ENCODE peak calls at places on chromosomes 11 and 22, in five cellular contexts. One of them, this sample, is unnamed.

GRCh38 chr22:30038219-30038618 is 42.0 kb upstream of the HORMAD2 start:
- DNase-seq in DND-41: no peak
- DNase-seq in GM12864: no peak
- DNase-seq in tibial artery: no peak
- DNase-seq in cardiac muscle cell: peak
- DNase-seq in this sample: no peak

GRCh38 chr11:48064306-48064705 is 83.9 kb downstream of the PTPRJ start:
- DNase-seq in cardiac muscle cell: peak
- DNase-seq in GM12864: no peak
- DNase-seq in DND-41: no peak
- DNase-seq in tibial artery: no peak
- DNase-seq in this sample: no peak

GRCh38 chr11:134050541-134051383 is 18.1 kb upstream of the JAM3 start:
- DNase-seq in GM12864: no peak
- DNase-seq in cardiac muscle cell: peak
- DNase-seq in tibial artery: peak
- DNase-seq in DND-41: peak
- DNase-seq in this sample: peak

GRCh38 chr11:132439711-132440300 is 1069.4 kb downstream of the NTM start:
- DNase-seq in DND-41: no peak
- DNase-seq in GM12864: no peak
- DNase-seq in cardiac muscle cell: no peak
- DNase-seq in tibial artery: no peak
- DNase-seq in this sample: no peak

GRCh38 chr11:47004595-47005033 is 68.1 kb downstream of the CSTPP1 start:
- DNase-seq in GM12864: no peak
- DNase-seq in DND-41: peak
- DNase-seq in cardiac muscle cell: peak
- DNase-seq in tibial artery: peak
- DNase-seq in this sample: no peak

GRCh38 chr11:114033572-114033971 is 25.9 kb upstream of the ZBTB16 start:
- DNase-seq in DND-41: no peak
- DNase-seq in cardiac muscle cell: no peak
- DNase-seq in GM12864: no peak
- DNase-seq in tibial artery: no peak
- DNase-seq in this sample: no peak

GRCh38 chr22:36585841-36586240 is 56.9 kb upstream of the EIF3D start:
- DNase-seq in DND-41: no peak
- DNase-seq in GM12864: no peak
- DNase-seq in tibial artery: no peak
- DNase-seq in cardiac muscle cell: no peak
- DNase-seq in this sample: no peak

GRCh38 chr11:86101941-86102407 is 33.1 kb upstream of the PICALM start:
- DNase-seq in cardiac muscle cell: no peak
- DNase-seq in tibial artery: no peak
- DNase-seq in GM12864: no peak
- DNase-seq in DND-41: no peak
- DNase-seq in this sample: no peak

GRCh38 chr22:44933829-44934735 is 75.7 kb downstream of the PHF21B start:
- DNase-seq in tibial artery: no peak
- DNase-seq in GM12864: no peak
- DNase-seq in cardiac muscle cell: no peak
- DNase-seq in DND-41: no peak
- DNase-seq in this sample: no peak

GRCh38 chr11:104916442-104916841 is 18.2 kb upstream of the CASP12 start:
- DNase-seq in DND-41: no peak
- DNase-seq in cardiac muscle cell: no peak
- DNase-seq in tibial artery: no peak
- DNase-seq in GM12864: no peak
- DNase-seq in this sample: no peak

GRCh38 chr11:116822575-116822974 is 529 bp downstream of the APOA4 start:
- DNase-seq in DND-41: no peak
- DNase-seq in GM12864: no peak
- DNase-seq in cardiac muscle cell: no peak
- DNase-seq in tibial artery: no peak
- DNase-seq in this sample: no peak

GRCh38 chr11:67374571-67375276 is 1.3 kb upstream of the CLCF1 start:
- DNase-seq in cardiac muscle cell: no peak
- DNase-seq in GM12864: no peak
- DNase-seq in tibial artery: no peak
- DNase-seq in DND-41: no peak
- DNase-seq in this sample: no peak

GRCh38 chr11:1455032-1455762 is 31.4 kb downstream of the MOB2 start:
- DNase-seq in DND-41: no peak
- DNase-seq in cardiac muscle cell: no peak
- DNase-seq in tibial artery: no peak
- DNase-seq in GM12864: no peak
- DNase-seq in this sample: no peak

GRCh38 chr11:23569134-23569533 is 708.9 kb upstream of the CCDC179 start:
- DNase-seq in DND-41: no peak
- DNase-seq in GM12864: no peak
- DNase-seq in tibial artery: no peak
- DNase-seq in cardiac muscle cell: no peak
- DNase-seq in this sample: no peak

GRCh38 chr22:45878901-45879551 is 97.9 kb downstream of the WNT7B start:
- DNase-seq in DND-41: no peak
- DNase-seq in cardiac muscle cell: no peak
- DNase-seq in GM12864: no peak
- DNase-seq in tibial artery: no peak
- DNase-seq in this sample: no peak

GRCh38 chr11:129804012-129804411 is 11.6 kb upstream of the TMEM45B start:
- DNase-seq in GM12864: no peak
- DNase-seq in tibial artery: no peak
- DNase-seq in cardiac muscle cell: no peak
- DNase-seq in DND-41: no peak
- DNase-seq in this sample: no peak

GRCh38 chr11:32297629-32298028 is 137.7 kb downstream of the WT1 start:
- DNase-seq in DND-41: no peak
- DNase-seq in cardiac muscle cell: peak
- DNase-seq in tibial artery: no peak
- DNase-seq in GM12864: no peak
- DNase-seq in this sample: no peak

GRCh38 chr11:114147389-114148382 is 88.2 kb downstream of the ZBTB16 start:
- DNase-seq in tibial artery: no peak
- DNase-seq in cardiac muscle cell: peak
- DNase-seq in DND-41: no peak
- DNase-seq in GM12864: no peak
- DNase-seq in this sample: no peak

GRCh38 chr11:70925238-70925637 is 327.1 kb downstream of the SHANK2 start:
- DNase-seq in cardiac muscle cell: no peak
- DNase-seq in DND-41: no peak
- DNase-seq in GM12864: no peak
- DNase-seq in tibial artery: no peak
- DNase-seq in this sample: no peak

GRCh38 chr11:34140149-34140548 is 34.7 kb downstream of the NAT10 start:
- DNase-seq in tibial artery: peak
- DNase-seq in cardiac muscle cell: no peak
- DNase-seq in GM12864: no peak
- DNase-seq in DND-41: no peak
- DNase-seq in this sample: no peak

GRCh38 chr11:111450480-111451320 is 61.5 kb downstream of the BTG4 start:
- DNase-seq in GM12864: peak
- DNase-seq in tibial artery: no peak
- DNase-seq in DND-41: no peak
- DNase-seq in cardiac muscle cell: no peak
- DNase-seq in this sample: no peak

GRCh38 chr11:95888439-95888838 is 35.5 kb downstream of the MTMR2 start:
- DNase-seq in tibial artery: no peak
- DNase-seq in cardiac muscle cell: no peak
- DNase-seq in DND-41: no peak
- DNase-seq in GM12864: no peak
- DNase-seq in this sample: no peak
- TF ChIP-seq CTCF in tibial artery: no peak
- TF ChIP-seq CTCF in cardiac muscle cell: no peak
- TF ChIP-seq CTCF in DND-41: no peak
- TF ChIP-seq CTCF in GM12864: no peak
- TF ChIP-seq CTCF in this sample: no peak

GRCh38 chr11:62242021-62242420 is at the start of gene SCGB1D2:
- DNase-seq in DND-41: no peak
- DNase-seq in GM12864: no peak
- DNase-seq in tibial artery: no peak
- DNase-seq in cardiac muscle cell: no peak
- DNase-seq in this sample: no peak

GRCh38 chr11:62241095-62241494 is 944 bp upstream of the SCGB1D2 start:
- DNase-seq in DND-41: no peak
- DNase-seq in tibial artery: no peak
- DNase-seq in GM12864: no peak
- DNase-seq in cardiac muscle cell: no peak
- DNase-seq in this sample: no peak

DNA sequence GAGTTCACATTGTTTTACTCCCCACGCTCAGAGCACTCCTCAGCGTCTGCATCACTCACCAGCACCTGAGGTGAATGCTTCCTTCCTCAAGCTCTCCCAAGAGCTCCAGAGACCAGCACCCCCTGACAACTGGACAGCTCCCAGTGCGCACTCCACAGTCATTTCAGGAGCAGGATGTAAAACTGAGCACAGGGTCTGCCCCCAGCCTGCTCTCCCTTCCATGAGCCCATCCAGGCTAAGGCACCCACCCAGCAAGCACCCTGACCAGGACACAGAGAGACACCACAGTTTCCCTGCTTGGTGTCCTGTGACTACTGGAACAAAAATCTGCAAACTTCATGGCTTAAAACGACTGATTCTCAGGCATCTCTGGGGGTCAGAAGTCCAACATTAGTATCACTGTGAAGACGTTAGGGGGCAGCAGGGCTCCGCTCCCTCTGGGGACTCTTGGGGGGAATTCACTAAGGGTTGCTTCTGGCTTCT is 3.3 kb downstream of the SCGB1D2 start:
- DNase-seq in DND-41: peak
- DNase-seq in tibial artery: no peak
- DNase-seq in cardiac muscle cell: peak
- DNase-seq in GM12864: no peak
- DNase-seq in this sample: peak
- TF ChIP-seq CTCF in DND-41: no peak
- TF ChIP-seq CTCF in tibial artery: no peak
- TF ChIP-seq CTCF in cardiac muscle cell: peak
- TF ChIP-seq CTCF in GM12864: peak
- TF ChIP-seq CTCF in this sample: no peak

GRCh38 chr11:72821920-72822799 is 7.9 kb downstream of the ATG16L2 start:
- DNase-seq in DND-41: no peak
- DNase-seq in tibial artery: peak
- DNase-seq in cardiac muscle cell: peak
- DNase-seq in GM12864: peak
- DNase-seq in this sample: peak
- TF ChIP-seq CTCF in DND-41: peak
- TF ChIP-seq CTCF in tibial artery: peak
- TF ChIP-seq CTCF in cardiac muscle cell: peak
- TF ChIP-seq CTCF in GM12864: peak
- TF ChIP-seq CTCF in this sample: no peak

GRCh38 chr11:43760902-43761301 is 80.4 kb downstream of the HSD17B12 start:
- DNase-seq in cardiac muscle cell: no peak
- DNase-seq in tibial artery: no peak
- DNase-seq in DND-41: no peak
- DNase-seq in GM12864: no peak
- DNase-seq in this sample: no peak
- TF ChIP-seq CTCF in cardiac muscle cell: no peak
- TF ChIP-seq CTCF in tibial artery: no peak
- TF ChIP-seq CTCF in DND-41: no peak
- TF ChIP-seq CTCF in GM12864: no peak
- TF ChIP-seq CTCF in this sample: no peak

GRCh38 chr22:27682438-27682837 is 119.1 kb downstream of the MN1 start:
- DNase-seq in GM12864: no peak
- DNase-seq in tibial artery: no peak
- DNase-seq in cardiac muscle cell: no peak
- DNase-seq in DND-41: no peak
- DNase-seq in this sample: no peak
- TF ChIP-seq CTCF in GM12864: peak
- TF ChIP-seq CTCF in tibial artery: no peak
- TF ChIP-seq CTCF in cardiac muscle cell: peak
- TF ChIP-seq CTCF in DND-41: peak
- TF ChIP-seq CTCF in this sample: no peak

GRCh38 chr22:49517211-49517610 is 310.5 kb downstream of the BRD1 start:
- DNase-seq in GM12864: no peak
- DNase-seq in DND-41: no peak
- DNase-seq in cardiac muscle cell: no peak
- DNase-seq in tibial artery: no peak
- DNase-seq in this sample: no peak

GRCh38 chr22:49514656-49515055 is 313.0 kb downstream of the BRD1 start:
- DNase-seq in DND-41: no peak
- DNase-seq in GM12864: no peak
- DNase-seq in tibial artery: no peak
- DNase-seq in cardiac muscle cell: no peak
- DNase-seq in this sample: no peak

GRCh38 chr22:49513358-49513851 is 314.3 kb downstream of the BRD1 start:
- DNase-seq in DND-41: no peak
- DNase-seq in cardiac muscle cell: no peak
- DNase-seq in tibial artery: no peak
- DNase-seq in GM12864: no peak
- DNase-seq in this sample: no peak

GRCh38 chr22:49514211-49514610 is 313.5 kb downstream of the BRD1 start:
- DNase-seq in cardiac muscle cell: no peak
- DNase-seq in GM12864: no peak
- DNase-seq in tibial artery: peak
- DNase-seq in DND-41: no peak
- DNase-seq in this sample: no peak

DNA sequence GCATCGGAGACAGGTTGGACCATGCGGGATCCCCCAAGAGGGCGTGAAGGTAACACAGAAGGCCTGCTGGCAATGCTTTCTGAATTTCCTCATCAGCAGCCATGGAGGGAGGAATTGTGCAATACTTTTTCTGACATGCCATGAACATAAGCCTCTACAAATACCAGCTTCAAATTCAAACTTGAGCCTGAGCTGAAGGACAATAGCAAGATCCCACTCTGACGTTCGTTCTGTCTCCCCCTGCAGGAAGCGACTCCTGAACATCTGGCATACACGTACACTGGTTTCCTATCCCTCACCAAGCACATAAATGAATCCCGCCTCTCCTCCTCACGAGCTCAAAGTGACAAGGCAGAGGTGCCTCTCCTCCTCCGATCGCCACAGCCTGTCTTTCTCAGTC is 312.2 kb downstream of the BRD1 start:
- DNase-seq in GM12864: no peak
- DNase-seq in DND-41: peak
- DNase-seq in cardiac muscle cell: no peak
- DNase-seq in tibial artery: no peak
- DNase-seq in this sample: no peak
- TF ChIP-seq CTCF in GM12864: peak
- TF ChIP-seq CTCF in DND-41: peak
- TF ChIP-seq CTCF in cardiac muscle cell: no peak
- TF ChIP-seq CTCF in tibial artery: no peak
- TF ChIP-seq CTCF in this sample: no peak

This sample was measured in activated CD8-positive, alpha-beta T cell treated with anti-CD3 and anti-CD28 coated beads for 36 hours.